ENCODE peak calls at places on chromosome 19, in nine cellular contexts. T, X, Q, W, U, D, O, J and I are unnamed samples.

GRCh38 chr19:45716314-45717130 is 14.2 kb downstream of the FBXO46 start:
- DNase-seq in T (peak; percentile 50), X (peak; percentile 63), Q (no peak), W (no peak), U (peak; percentile 51), D (no peak), O (no peak), J (no peak), I (no peak)

GRCh38 chr19:14127929-14128509 is 8.4 kb downstream of the ASF1B start:
- DNase-seq in T (no peak), X (no peak), Q (peak; percentile 67), W (no peak), U (no peak), D (no peak), O (no peak), J (no peak), I (no peak)

GRCh38 chr19:45444318-45445041 is 20.8 kb upstream of the ERCC1 start:
- DNase-seq in T (peak; percentile 86), X (peak; percentile 94), Q (peak; percentile 98), W (peak; percentile 93), U (peak; percentile 53), D (peak; percentile 98), O (peak; percentile 99), J (no peak), I (peak; percentile 95)

GRCh38 chr19:47433121-47433520 is 13.8 kb upstream of the MEIS3 start:
- DNase-seq in T (no peak), X (no peak), Q (no peak), W (no peak), U (no peak), D (no peak), O (no peak), J (no peak), I (no peak)

GRCh38 chr19:29040951-29041350 is 172.0 kb downstream of the UQCRFS1 start:
- DNase-seq in T (no peak), X (no peak), Q (no peak), W (no peak), U (no peak), D (no peak), O (peak; percentile 21), J (no peak), I (no peak)

GRCh38 chr19:50557009-50557613 is 11.1 kb downstream of the LRRC4B start:
- DNase-seq in T (no peak), X (no peak), Q (no peak), W (no peak), U (no peak), D (no peak), O (no peak), J (no peak), I (no peak)

GRCh38 chr19:32910094-32910493 is 40.5 kb upstream of the SLC7A9 start:
- DNase-seq in T (no peak), X (no peak), Q (no peak), W (no peak), U (no peak), D (no peak), O (no peak), J (no peak), I (no peak)

GRCh38 chr19:33821871-33822270 is 25.2 kb downstream of the KCTD15 start:
- DNase-seq in T (no peak), X (no peak), Q (no peak), W (no peak), U (peak; percentile 67), D (peak; percentile 4), O (no peak), J (no peak), I (no peak)

GRCh38 chr19:40982594-40983101 is 8.4 kb upstream of the CYP2B6 start:
- DNase-seq in T (no peak), X (no peak), Q (no peak), W (no peak), U (peak; percentile 26), D (peak; percentile 90), O (no peak), J (no peak), I (no peak)

GRCh38 chr19:19319725-19320361 is 466 bp downstream of the SUGP1 start:
- DNase-seq in T (no peak), X (no peak), Q (no peak), W (no peak), U (no peak), D (no peak), O (no peak), J (no peak), I (no peak)
- TF ChIP-seq CTCF in T (no peak), X (no peak), Q (no peak), W (no peak), U (no peak), D (no peak), O (no peak), J (no peak), I (no peak)

DNA sequence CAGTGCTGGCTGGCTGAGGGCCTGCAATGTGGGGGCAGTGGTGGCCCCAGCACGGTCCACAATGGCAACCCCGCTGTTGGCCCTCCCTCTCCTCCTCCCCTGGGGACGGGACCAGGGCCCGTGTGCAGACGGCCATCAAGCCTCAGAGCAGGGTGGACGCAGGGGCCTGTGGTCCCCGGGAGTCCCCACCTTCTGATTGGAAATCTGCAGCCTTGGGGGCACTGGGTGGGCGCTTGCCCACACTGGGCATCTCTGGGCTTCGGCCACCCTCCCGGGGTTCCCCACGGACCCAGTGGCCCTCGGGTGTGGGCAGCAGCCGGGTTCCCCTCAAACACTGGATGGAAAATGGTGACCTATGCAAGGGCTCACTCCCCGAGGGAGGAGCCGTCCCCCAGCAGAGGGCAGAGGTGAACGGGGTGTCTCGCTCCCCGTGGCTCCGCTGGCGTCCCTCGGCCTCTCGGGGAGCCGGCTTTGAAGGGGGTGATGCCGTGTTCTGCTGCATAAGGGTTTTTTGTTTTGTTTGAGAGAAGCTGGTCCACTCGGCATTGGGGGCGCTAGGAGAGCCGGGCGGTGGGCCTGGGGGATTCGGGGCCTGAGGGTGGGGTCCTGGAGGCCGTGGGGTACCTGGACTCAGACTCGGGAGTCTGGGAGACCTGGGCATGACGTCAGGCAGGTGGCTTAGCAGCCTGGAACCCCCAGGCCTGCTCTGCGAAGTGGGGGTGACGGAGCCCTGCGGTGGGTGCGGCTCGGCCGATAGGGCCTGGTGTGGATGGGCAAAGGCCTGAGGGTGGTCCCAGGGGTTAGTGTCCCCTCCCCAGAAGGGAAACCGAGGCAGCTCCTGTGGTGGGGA is 3.9 kb downstream of the EFNA2 start:
- DNase-seq in T (no peak), X (no peak), Q (no peak), W (peak; percentile 17), U (no peak), D (no peak), O (no peak), J (no peak), I (no peak)
- TF ChIP-seq CTCF in T (no peak), X (no peak), Q (no peak), W (no peak), U (no peak), D (no peak), O (no peak), J (no peak), I (no peak)

DNA sequence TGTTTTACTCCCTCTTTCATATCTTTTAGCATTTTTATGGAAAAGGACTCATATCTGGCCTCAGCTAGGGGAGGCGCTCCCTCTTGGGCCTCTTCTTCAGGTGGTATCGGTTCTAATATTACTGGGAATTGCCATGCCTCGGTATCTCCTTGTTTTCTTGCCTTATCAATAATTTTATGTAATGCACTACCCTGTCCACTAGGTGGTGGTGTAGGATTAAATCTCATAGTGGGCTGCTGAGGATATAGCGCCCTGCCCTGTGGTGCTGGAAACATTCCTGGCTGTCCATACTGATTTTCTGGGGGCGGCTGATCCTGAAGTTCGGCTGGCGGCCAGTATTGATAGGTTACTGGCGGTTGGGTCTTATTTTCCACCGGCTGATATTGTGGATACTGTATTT is 35.8 kb downstream of the ZNF420 start:
- DNase-seq in T (no peak), X (no peak), Q (no peak), W (no peak), U (no peak), D (no peak), O (no peak), J (no peak), I (no peak)
- TF ChIP-seq CTCF in T (no peak), X (no peak), Q (no peak), W (peak; percentile 61), U (no peak), D (no peak), O (no peak), J (peak; percentile 16), I (peak; percentile 43)

DNA sequence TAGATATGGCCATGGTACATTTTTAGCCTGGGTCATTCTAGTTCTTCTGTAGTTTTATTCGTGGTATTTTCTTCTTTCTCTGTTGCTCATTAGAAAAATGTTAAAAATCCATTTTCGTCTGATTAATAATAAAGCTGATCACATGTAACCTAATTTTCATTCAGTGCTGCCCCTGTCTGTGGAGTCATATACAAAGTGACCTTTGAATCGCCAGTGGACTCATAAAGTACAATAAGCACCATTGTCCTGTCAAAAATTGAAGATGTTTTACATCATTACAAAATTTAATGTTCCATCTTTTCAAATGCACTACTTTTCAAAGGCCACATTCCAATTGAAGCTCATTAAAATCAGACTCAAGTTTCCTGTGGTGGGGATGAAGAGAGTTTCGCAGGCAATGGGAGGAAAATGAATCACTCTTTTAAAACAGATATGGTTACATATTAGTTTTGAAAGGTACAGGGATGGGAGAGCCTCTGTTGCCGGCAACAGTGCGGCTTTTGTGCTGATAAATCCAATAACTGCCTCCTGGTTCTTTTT is 205.4 kb downstream of the ZNF536 start:
- DNase-seq in T (no peak), X (no peak), Q (no peak), W (no peak), U (no peak), D (no peak), O (no peak), J (no peak), I (no peak)
- TF ChIP-seq CTCF in T (no peak), X (no peak), Q (no peak), W (no peak), U (no peak), D (no peak), O (no peak), J (no peak), I (no peak)

GRCh38 chr19:18477042-18477760 is 39.3 kb upstream of the ISYNA1 start:
- DNase-seq in T (no peak), X (no peak), Q (no peak), W (no peak), U (no peak), D (no peak), O (no peak), J (no peak), I (no peak)
- TF ChIP-seq CTCF in T (no peak), X (no peak), Q (no peak), W (peak; percentile 23), U (no peak), D (no peak), O (no peak), J (peak; percentile 39), I (no peak)

GRCh38 chr19:54480048-54480447 is 7.0 kb upstream of the CDC42EP5 start:
- DNase-seq in T (no peak), X (no peak), Q (no peak), W (no peak), U (no peak), D (no peak), O (no peak), J (no peak), I (no peak)

GRCh38 chr19:54478677-54479266 is 5.7 kb upstream of the CDC42EP5 start:
- DNase-seq in T (no peak), X (no peak), Q (no peak), W (peak; percentile 44), U (peak; percentile 57), D (no peak), O (peak; percentile 73), J (no peak), I (peak; percentile 50)

GRCh38 chr19:54475706-54476105 is 2.6 kb upstream of the CDC42EP5 start:
- DNase-seq in T (no peak), X (no peak), Q (no peak), W (no peak), U (no peak), D (no peak), O (no peak), J (no peak), I (no peak)

GRCh38 chr19:54473983-54474382 is 887 bp upstream of the CDC42EP5 start:
- DNase-seq in T (no peak), X (no peak), Q (no peak), W (no peak), U (no peak), D (no peak), O (no peak), J (no peak), I (no peak)

GRCh38 chr19:54477650-54478049 is 4.6 kb upstream of the CDC42EP5 start:
- DNase-seq in T (no peak), X (no peak), Q (no peak), W (no peak), U (no peak), D (no peak), O (no peak), J (no peak), I (no peak)
- TF ChIP-seq CTCF in T (no peak), X (no peak), Q (no peak), W (no peak), U (peak; percentile 10), D (no peak), O (no peak), J (peak; percentile 6), I (no peak)